ENCODE peak calls at places on chromosomes 1 and 21, in six cellular contexts. R is stimulated activated CD4-positive, alpha-beta T cell treated with anti-CD3 and anti-CD28 coated beads, Interleukin-4, amount 100 ng/mL, for 24 hours; Y is WTC11; S is ureter; U is NCI-H1694 treated with DMSO at 0.1 percent for 48 hours; C is endothelial cell. X is an unnamed sample.

GRCh38 chr1:57066980-57067615 is 101.3 kb upstream of the C8B start:
- DNase-seq in C (no peak), S (no peak), U (no peak), R (no peak), Y (no peak), X (peak; percentile 26)

GRCh38 chr1:112982853-112983539 is 27.0 kb upstream of the SLC16A1 start:
- DNase-seq in S (no peak), U (no peak), Y (no peak), R (no peak), C (no peak), X (no peak)

GRCh38 chr1:25556132-25556670 is 12.8 kb downstream of the LDLRAP1 start:
- DNase-seq in Y (no peak), R (no peak), S (no peak), C (no peak), U (no peak), X (no peak)

GRCh38 chr21:35585878-35586277 is 474.4 kb downstream of the SETD4 start:
- DNase-seq in Y (no peak), S (no peak), R (no peak), C (no peak), U (no peak), X (no peak)

GRCh38 chr21:43984905-43985689 is 27.0 kb upstream of the TRAPPC10 start:
- DNase-seq in R (no peak), C (no peak), U (no peak), S (no peak), Y (no peak), X (no peak)

GRCh38 chr1:7223334-7224080 is 438.3 kb downstream of the CAMTA1 start:
- DNase-seq in S (no peak), R (no peak), U (no peak), C (no peak), Y (no peak), X (no peak)

GRCh38 chr1:86508583-86508969 is 38.3 kb upstream of the CLCA4 start:
- DNase-seq in S (no peak), R (no peak), U (no peak), Y (no peak), C (no peak), X (no peak)

GRCh38 chr1:26907071-26907922 is 6.5 kb downstream of the NR0B2 start:
- DNase-seq in Y (no peak), U (no peak), S (no peak), R (no peak), C (no peak), X (peak; percentile 82)

GRCh38 chr1:243713470-243714186 is 136.4 kb downstream of the AKT3 start:
- DNase-seq in U (peak; percentile 100), R (no peak), C (no peak), S (no peak), Y (no peak), X (no peak)

GRCh38 chr1:68495968-68496679 is 758 bp downstream of the DEPDC1 start:
- DNase-seq in Y (no peak), C (peak; percentile 3), S (no peak), U (peak; percentile 67), R (no peak), X (no peak)

GRCh38 chr1:95118019-95118499 is 904 bp downstream of the TLCD4 start:
- DNase-seq in S (no peak), Y (no peak), U (no peak), R (no peak), C (no peak), X (no peak)

GRCh38 chr1:234440348-234440747 is 38.6 kb downstream of the TARBP1 start:
- DNase-seq in Y (no peak), R (no peak), U (no peak), C (no peak), S (no peak), X (no peak)

GRCh38 chr1:204132718-204133117 is 19.1 kb downstream of the ETNK2 start:
- DNase-seq in C (no peak), R (no peak), Y (no peak), U (no peak), S (no peak), X (no peak)

GRCh38 chr1:151976868-151977267 is 16.8 kb downstream of the S100A10 start:
- DNase-seq in U (no peak), C (no peak), Y (no peak), S (no peak), R (no peak), X (no peak)

GRCh38 chr1:29096255-29096896 is 27.3 kb downstream of the TMEM200B start:
- DNase-seq in R (no peak), Y (no peak), C (no peak), U (no peak), S (no peak), X (no peak)

GRCh38 chr1:219347843-219348475 is 174.3 kb downstream of the LYPLAL1 start:
- DNase-seq in U (no peak), R (no peak), C (no peak), Y (no peak), S (peak; percentile 43), X (no peak)

GRCh38 chr1:63509718-63510117 is 13.3 kb downstream of the ITGB3BP start:
- DNase-seq in Y (no peak), S (no peak), C (no peak), U (no peak), R (no peak), X (no peak)

GRCh38 chr1:86527306-86527705 is 19.6 kb upstream of the CLCA4 start:
- DNase-seq in R (no peak), C (no peak), U (no peak), S (no peak), Y (no peak), X (peak; percentile 26)

GRCh38 chr1:7470904-7471638 is 300.0 kb upstream of the VAMP3 start:
- DNase-seq in Y (no peak), C (no peak), S (peak; percentile 84), R (no peak), U (no peak), X (peak; percentile 85)

GRCh38 chr1:18411321-18411720 is 69.4 kb upstream of the KLHDC7A start:
- DNase-seq in R (no peak), U (no peak), C (no peak), Y (no peak), S (no peak), X (no peak)

GRCh38 chr1:45493116-45493697 is 2.2 kb upstream of the TESK2 start:
- DNase-seq in Y (peak; percentile 45), S (no peak), U (peak; percentile 56), C (peak; percentile 61), R (peak; percentile 62), X (peak; percentile 66)

GRCh38 chr1:242435200-242435599 is 89.3 kb downstream of the PLD5 start:
- DNase-seq in R (no peak), S (no peak), Y (no peak), U (peak; percentile 17), C (no peak), X (no peak)

GRCh38 chr1:205688681-205689080 is 8.4 kb upstream of the SLC45A3 start:
- DNase-seq in C (no peak), R (no peak), Y (no peak), U (no peak), S (no peak), X (no peak)

GRCh38 chr1:116373451-116374339 is 651 bp downstream of the ATP1A1 start:
- DNase-seq in U (peak; percentile 21), S (peak; percentile 72), C (peak; percentile 66), Y (peak; percentile 62), R (peak; percentile 59), X (peak; percentile 68)